ENCODE peak calls at places on chromosomes 4 and X, in four cellular contexts. One of them, this sample, is unnamed.

GRCh38 chrX:55488559-55489314 is 911 bp downstream of the USP51 start:
- DNase-seq in germinal center: peak; percentile 63
- DNase-seq in mesothelial cell of epicardium: peak; percentile 32
- DNase-seq in GM13976: peak; percentile 60
- DNase-seq in this sample: peak; percentile 65

GRCh38 chr4:140756292-140757219 is at the start of gene TBC1D9:
- DNase-seq in germinal center: peak; percentile 32
- DNase-seq in mesothelial cell of epicardium: peak; percentile 24
- DNase-seq in GM13976: peak; percentile 50
- DNase-seq in this sample: no peak

GRCh38 chrX:17944833-17945497 is 83.9 kb upstream of the RAI2 start:
- DNase-seq in mesothelial cell of epicardium: no peak
- DNase-seq in GM13976: peak; percentile 11
- DNase-seq in germinal center: peak; percentile 1
- DNase-seq in this sample: no peak

GRCh38 chr4:182578402-182578801 is 335.2 kb downstream of the TENM3 start:
- DNase-seq in germinal center: no peak
- DNase-seq in GM13976: no peak
- DNase-seq in mesothelial cell of epicardium: no peak
- DNase-seq in this sample: no peak

GRCh38 chr4:177124436-177124835 is 185.2 kb upstream of the NEIL3 start:
- DNase-seq in GM13976: no peak
- DNase-seq in mesothelial cell of epicardium: no peak
- DNase-seq in germinal center: no peak
- DNase-seq in this sample: no peak

GRCh38 chrX:2894885-2895292 is 34.2 kb downstream of the ARSD start:
- DNase-seq in mesothelial cell of epicardium: peak; percentile 65
- DNase-seq in GM13976: no peak
- DNase-seq in germinal center: no peak
- DNase-seq in this sample: no peak

GRCh38 chrX:132836471-132836870 is 122.0 kb downstream of the HS6ST2 start:
- DNase-seq in mesothelial cell of epicardium: no peak
- DNase-seq in GM13976: no peak
- DNase-seq in germinal center: no peak
- DNase-seq in this sample: no peak

GRCh38 chr4:10205223-10205622 is 88.6 kb upstream of the WDR1 start:
- DNase-seq in GM13976: no peak
- DNase-seq in mesothelial cell of epicardium: no peak
- DNase-seq in germinal center: peak; percentile 0
- DNase-seq in this sample: no peak

GRCh38 chrX:113390531-113390930 is 549.9 kb upstream of the AMOT start:
- DNase-seq in mesothelial cell of epicardium: no peak
- DNase-seq in GM13976: no peak
- DNase-seq in germinal center: no peak
- DNase-seq in this sample: no peak

GRCh38 chr4:47050986-47051725 is 19.8 kb downstream of the GABRB1 start:
- DNase-seq in mesothelial cell of epicardium: no peak
- DNase-seq in germinal center: no peak
- DNase-seq in GM13976: no peak
- DNase-seq in this sample: no peak

GRCh38 chr4:119542575-119542974 is 86.0 kb downstream of the PDE5A start:
- DNase-seq in germinal center: no peak
- DNase-seq in GM13976: no peak
- DNase-seq in mesothelial cell of epicardium: no peak
- DNase-seq in this sample: no peak

GRCh38 chrX:19674041-19674769 is 158.9 kb upstream of the MAP3K15 start:
- DNase-seq in GM13976: no peak
- DNase-seq in germinal center: no peak
- DNase-seq in mesothelial cell of epicardium: no peak
- DNase-seq in this sample: no peak

GRCh38 chr4:34193451-34194154 is 2050.7 kb downstream of the ARAP2 start:
- DNase-seq in mesothelial cell of epicardium: no peak
- DNase-seq in germinal center: no peak
- DNase-seq in GM13976: no peak
- DNase-seq in this sample: no peak

GRCh38 chr4:58590714-58591113 is 1480.5 kb upstream of the IGFBP7 start:
- DNase-seq in GM13976: no peak
- DNase-seq in germinal center: no peak
- DNase-seq in mesothelial cell of epicardium: no peak
- DNase-seq in this sample: no peak

GRCh38 chr4:1683371-1683902 is 676 bp downstream of the FAM53A start:
- DNase-seq in mesothelial cell of epicardium: no peak
- DNase-seq in GM13976: no peak
- DNase-seq in germinal center: peak; percentile 14
- DNase-seq in this sample: peak; percentile 29

GRCh38 chr4:124931050-124931449 is 218.5 kb upstream of the ANKRD50 start:
- DNase-seq in germinal center: no peak
- DNase-seq in mesothelial cell of epicardium: no peak
- DNase-seq in GM13976: no peak
- DNase-seq in this sample: no peak

GRCh38 chr4:82620126-82620525 is 58.3 kb upstream of the TMEM150C start:
- DNase-seq in germinal center: no peak
- DNase-seq in mesothelial cell of epicardium: no peak
- DNase-seq in GM13976: no peak
- DNase-seq in this sample: no peak

GRCh38 chr4:64777286-64777685 is 368.0 kb upstream of the TECRL start:
- DNase-seq in germinal center: no peak
- DNase-seq in GM13976: no peak
- DNase-seq in mesothelial cell of epicardium: no peak
- DNase-seq in this sample: no peak

GRCh38 chr4:155667538-155668511 is 1.2 kb downstream of the GUCY1A1 start:
- DNase-seq in GM13976: peak; percentile 76
- DNase-seq in mesothelial cell of epicardium: peak; percentile 35
- DNase-seq in germinal center: peak; percentile 8
- DNase-seq in this sample: no peak

GRCh38 chrX:39903937-39904336 is 193.8 kb downstream of the BCOR start:
- DNase-seq in mesothelial cell of epicardium: no peak
- DNase-seq in germinal center: no peak
- DNase-seq in GM13976: no peak
- DNase-seq in this sample: peak; percentile 17

GRCh38 chr4:142817442-142817841 is 28.7 kb downstream of the INPP4B start:
- DNase-seq in mesothelial cell of epicardium: no peak
- DNase-seq in GM13976: no peak
- DNase-seq in germinal center: no peak
- DNase-seq in this sample: peak; percentile 46

GRCh38 chr4:172962564-172963353 is 205.9 kb upstream of the GALNT7 start:
- DNase-seq in germinal center: no peak
- DNase-seq in GM13976: no peak
- DNase-seq in mesothelial cell of epicardium: no peak
- DNase-seq in this sample: no peak

GRCh38 chr4:12041828-12042227 is 613.1 kb upstream of the HS3ST1 start:
- DNase-seq in mesothelial cell of epicardium: no peak
- DNase-seq in germinal center: no peak
- DNase-seq in GM13976: no peak
- DNase-seq in this sample: no peak

GRCh38 chrX:12956704-12957541 is 18.0 kb upstream of the TMSB4X start:
- DNase-seq in germinal center: peak; percentile 57
- DNase-seq in GM13976: peak; percentile 71
- DNase-seq in mesothelial cell of epicardium: no peak
- DNase-seq in this sample: peak; percentile 70

GRCh38 chr4:78525559-78525958 is 26.0 kb upstream of the ANXA3 start:
- DNase-seq in GM13976: no peak
- DNase-seq in mesothelial cell of epicardium: no peak
- DNase-seq in germinal center: no peak
- DNase-seq in this sample: no peak

GRCh38 chr4:54683616-54684346 is 26.0 kb downstream of the KIT start:
- DNase-seq in germinal center: peak; percentile 56
- DNase-seq in mesothelial cell of epicardium: no peak
- DNase-seq in GM13976: peak; percentile 56
- DNase-seq in this sample: peak; percentile 55

GRCh38 chr4:8102831-8103230 is 55.8 kb downstream of the ABLIM2 start:
- DNase-seq in germinal center: no peak
- DNase-seq in GM13976: no peak
- DNase-seq in mesothelial cell of epicardium: no peak
- DNase-seq in this sample: no peak

GRCh38 chr4:142354794-142355416 is 491.2 kb downstream of the INPP4B start:
- DNase-seq in mesothelial cell of epicardium: no peak
- DNase-seq in germinal center: no peak
- DNase-seq in GM13976: no peak
- DNase-seq in this sample: no peak

GRCh38 chrX:3548743-3549441 is 164.6 kb downstream of the PRKX start:
- DNase-seq in mesothelial cell of epicardium: no peak
- DNase-seq in germinal center: no peak
- DNase-seq in GM13976: no peak
- DNase-seq in this sample: no peak

GRCh38 chr4:152039085-152039484 is 278.3 kb upstream of the GATB start:
- DNase-seq in GM13976: no peak
- DNase-seq in mesothelial cell of epicardium: no peak
- DNase-seq in germinal center: no peak
- DNase-seq in this sample: no peak

GRCh38 chrX:108177321-108177990 is 85.9 kb downstream of the ATG4A start:
- DNase-seq in GM13976: no peak
- DNase-seq in mesothelial cell of epicardium: no peak
- DNase-seq in germinal center: no peak
- DNase-seq in this sample: no peak

GRCh38 chrX:47502591-47503222 is 19.7 kb upstream of the ZNF41 start:
- DNase-seq in germinal center: no peak
- DNase-seq in GM13976: no peak
- DNase-seq in mesothelial cell of epicardium: no peak
- DNase-seq in this sample: no peak

GRCh38 chr4:183098080-183098722 is 856 bp upstream of the WWC2 start:
- DNase-seq in mesothelial cell of epicardium: peak; percentile 37
- DNase-seq in germinal center: peak; percentile 18
- DNase-seq in GM13976: peak; percentile 60
- DNase-seq in this sample: no peak

GRCh38 chrX:3549442-3549875 is 164.0 kb downstream of the PRKX start:
- DNase-seq in mesothelial cell of epicardium: no peak
- DNase-seq in germinal center: no peak
- DNase-seq in GM13976: no peak
- DNase-seq in this sample: no peak

GRCh38 chr4:3573131-3573530 is 40.9 kb upstream of the LRPAP1 start:
- DNase-seq in GM13976: peak; percentile 5
- DNase-seq in mesothelial cell of epicardium: no peak
- DNase-seq in germinal center: no peak
- DNase-seq in this sample: no peak

GRCh38 chr4:186727149-186727976 is 3.7 kb upstream of the FAT1 start:
- DNase-seq in GM13976: no peak
- DNase-seq in mesothelial cell of epicardium: no peak
- DNase-seq in germinal center: no peak
- DNase-seq in this sample: no peak

GRCh38 chr4:21858971-21859370 is 89.6 kb downstream of the KCNIP4 start:
- DNase-seq in mesothelial cell of epicardium: no peak
- DNase-seq in germinal center: no peak
- DNase-seq in GM13976: no peak
- DNase-seq in this sample: no peak

GRCh38 chrX:39642071-39642470 is 455.7 kb downstream of the BCOR start:
- DNase-seq in mesothelial cell of epicardium: no peak
- DNase-seq in GM13976: no peak
- DNase-seq in germinal center: no peak
- DNase-seq in this sample: no peak

This sample was measured in activated CD4-positive, alpha-beta memory T cell treated with anti-CD3 and anti-CD28 coated beads, Interleukin-2, amount 10 ng/mL, durations not matched to agents 7 days and 5 days.